ENCODE peak calls at places on chromosomes 1 and 21, in eight cellular contexts. Y is brain microvascular endothelial cell, R is cardiac muscle cell, U is GM12864, J is OCI-LY7, G is fibroblast of pulmonary artery, T is fibroblast of lung, D is tibial artery. Q is an unnamed sample.

GRCh38 chr1:14565076-14565475 is 33.4 kb upstream of the KAZN start:
- DNase-seq in R (no peak), Y (no peak), U (no peak), J (no peak), T (no peak), D (no peak), G (no peak), Q (no peak)

GRCh38 chr1:30397576-30397975 is 325.8 kb downstream of the MATN1 start:
- DNase-seq in D (no peak), Y (no peak), J (no peak), G (no peak), T (no peak), U (no peak), R (no peak), Q (no peak)

GRCh38 chr21:33377221-33377620 is 26.0 kb upstream of the IFNGR2 start:
- DNase-seq in Y (no peak), T (no peak), J (no peak), G (no peak), R (no peak), U (no peak), D (no peak), Q (no peak)

GRCh38 chr1:219020386-219020785 is 153.3 kb upstream of the LYPLAL1 start:
- DNase-seq in U (no peak), D (no peak), Y (no peak), R (no peak), J (no peak), T (no peak), G (peak; percentile 16), Q (no peak)

GRCh38 chr1:8437286-8437685 is 119.4 kb downstream of the SLC45A1 start:
- DNase-seq in R (no peak), J (no peak), U (no peak), T (no peak), D (no peak), G (no peak), Y (no peak), Q (no peak)

GRCh38 chr1:58982259-58982998 is 198.6 kb upstream of the JUN start:
- DNase-seq in G (no peak), J (no peak), D (no peak), U (no peak), R (no peak), T (no peak), Y (no peak), Q (no peak)

GRCh38 chr1:12610305-12610935 is 7.6 kb downstream of the DHRS3 start:
- DNase-seq in Y (no peak), D (no peak), U (no peak), R (peak; percentile 57), T (no peak), G (peak; percentile 52), J (no peak), Q (no peak)

GRCh38 chr1:44068442-44068861 is 37.2 kb upstream of the SLC6A9 start:
- DNase-seq in T (peak; percentile 54), G (no peak), U (peak; percentile 36), Y (no peak), D (peak; percentile 22), J (peak; percentile 58), R (no peak), Q (no peak)

GRCh38 chr1:30706528-30706927 is 16.9 kb downstream of the MATN1 start:
- DNase-seq in G (peak; percentile 40), T (peak; percentile 24), J (no peak), U (no peak), D (peak; percentile 54), R (peak; percentile 66), Y (peak; percentile 60), Q (peak; percentile 75)

GRCh38 chr1:20329793-20330542 is 39.3 kb downstream of the VWA5B1 start:
- DNase-seq in T (no peak), U (no peak), G (no peak), Y (no peak), D (no peak), J (no peak), R (no peak), Q (no peak)

GRCh38 chr1:11800756-11801433 is 4.9 kb downstream of the MTHFR start:
- DNase-seq in T (no peak), J (no peak), G (no peak), R (no peak), Y (no peak), D (no peak), U (no peak), Q (no peak)

GRCh38 chr21:28851645-28852044 is 141.0 kb downstream of the LTN1 start:
- DNase-seq in J (no peak), Y (no peak), G (no peak), R (no peak), D (no peak), U (no peak), T (no peak), Q (no peak)

GRCh38 chr1:87044424-87044823 is 130.0 kb downstream of the HS2ST1 start:
- DNase-seq in T (no peak), D (no peak), R (no peak), G (no peak), Y (no peak), J (no peak), U (no peak), Q (no peak)

GRCh38 chr1:110134050-110134595 is 16.2 kb upstream of the SLC6A17 start:
- DNase-seq in D (no peak), R (no peak), G (no peak), J (no peak), T (no peak), Y (no peak), U (no peak), Q (no peak)

GRCh38 chr1:185241127-185241526 is 75.9 kb downstream of the IVNS1ABP start:
- DNase-seq in R (no peak), T (no peak), U (no peak), J (no peak), G (no peak), D (no peak), Y (no peak), Q (no peak)

GRCh38 chr1:60922304-60922703 is 160.1 kb upstream of the NFIA start:
- DNase-seq in G (no peak), R (no peak), T (peak; percentile 4), J (no peak), U (no peak), Y (no peak), D (peak; percentile 78), Q (peak; percentile 72)

GRCh38 chr1:226981838-226982237 is 41.7 kb downstream of the COQ8A start:
- DNase-seq in D (no peak), Y (no peak), U (no peak), G (no peak), T (no peak), J (no peak), R (no peak), Q (no peak)

GRCh38 chr21:31260790-31261189 is 83.3 kb downstream of the TIAM1 start:
- DNase-seq in U (no peak), Y (no peak), J (no peak), R (peak; percentile 54), D (no peak), G (peak; percentile 69), T (peak; percentile 44), Q (no peak)

GRCh38 chr1:166701603-166702090 is 137.6 kb upstream of the POGK start:
- DNase-seq in G (no peak), T (no peak), D (no peak), J (no peak), Y (no peak), U (no peak), R (no peak), Q (no peak)

GRCh38 chr1:26677306-26678115 is 18.3 kb upstream of the ARID1A start:
- DNase-seq in J (peak; percentile 82), Y (peak; percentile 34), U (peak; percentile 64), R (peak; percentile 77), D (peak; percentile 73), T (peak; percentile 69), G (peak; percentile 77), Q (peak; percentile 81)
- H3K4me3 ChIP-seq in J (peak overlapping the region; percentile 3), Y (no peak overlapping the region), U (no peak overlapping the region), R (no peak overlapping the region), D (no peak overlapping the region), T (peak overlapping the region; percentile 14), G (no peak overlapping the region), Q (peak overlapping the region; percentile 13)

DNA sequence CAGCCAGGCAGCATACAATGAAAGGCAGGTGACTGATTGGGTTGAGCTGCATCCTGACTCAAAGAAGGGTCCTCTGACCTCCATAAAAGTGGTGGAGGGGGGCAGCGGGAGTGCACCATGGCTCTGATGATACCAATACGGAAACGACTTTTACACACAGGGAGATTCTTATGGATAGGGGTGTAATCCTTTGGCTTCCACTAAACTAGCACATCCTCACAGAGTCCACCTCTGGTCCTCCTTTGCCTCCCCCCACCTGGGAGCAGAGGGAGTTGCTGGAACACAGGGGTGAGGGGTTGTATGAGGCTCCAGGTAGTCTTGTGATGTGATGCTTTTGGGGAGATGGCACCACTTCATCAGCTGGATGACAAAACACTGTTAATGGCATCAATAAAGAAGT is 361.0 kb downstream of the BARHL2 start:
- DNase-seq in D (no peak), J (no peak), U (no peak), G (no peak), R (no peak), T (no peak), Y (no peak), Q (no peak)
- H3K4me3 ChIP-seq in D (no peak overlapping the region), J (no peak overlapping the region), U (no peak overlapping the region), G (no peak overlapping the region), R (no peak overlapping the region), T (no peak overlapping the region), Y (no peak overlapping the region), Q (no peak overlapping the region)

GRCh38 chr1:45557422-45557944 is 6.9 kb downstream of the AKR1A1 start:
- DNase-seq in G (no peak), T (no peak), J (no peak), R (no peak), D (no peak), U (no peak), Y (no peak), Q (no peak)

GRCh38 chr1:45550401-45551305 is at the start of gene AKR1A1:
- DNase-seq in T (peak; percentile 80), Y (peak; percentile 79), U (peak; percentile 73), G (peak; percentile 81), J (peak; percentile 94), D (peak; percentile 82), R (peak; percentile 90), Q (peak; percentile 86)

GRCh38 chr1:45554198-45554597 is 3.6 kb downstream of the AKR1A1 start:
- DNase-seq in G (no peak), T (no peak), J (no peak), R (no peak), Y (no peak), D (no peak), U (no peak), Q (no peak)

GRCh38 chr1:45551684-45552083 is 1.1 kb downstream of the AKR1A1 start:
- DNase-seq in J (no peak), T (no peak), U (no peak), Y (no peak), R (no peak), G (no peak), D (no peak), Q (no peak)

DNA sequence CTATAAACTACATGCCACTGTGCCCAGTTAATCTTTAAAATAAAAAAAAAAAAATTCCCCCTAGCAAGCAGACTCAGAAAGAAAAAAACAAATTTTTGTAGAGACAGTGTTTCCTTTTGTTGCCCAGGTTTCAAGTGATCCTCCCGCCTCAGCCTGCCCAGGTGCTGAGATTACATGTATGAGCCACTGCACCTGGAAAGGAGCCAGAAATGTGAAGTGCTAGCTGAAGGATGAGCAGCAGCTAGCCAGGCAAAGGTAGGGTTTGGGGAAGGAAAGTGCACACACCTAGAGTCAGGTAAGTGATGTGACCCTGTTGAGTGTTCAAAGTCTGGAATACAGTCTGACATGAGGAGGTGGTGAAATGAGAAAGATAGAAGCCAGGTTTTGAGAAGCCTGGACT is 1.7 kb downstream of the AKR1A1 start:
- DNase-seq in T (no peak), U (no peak), G (no peak), Y (no peak), R (no peak), J (peak; percentile 20), D (no peak), Q (no peak)
- H3K4me3 ChIP-seq in T (peak overlapping the region; percentile 96), U (peak overlapping the region; percentile 98), G (no peak overlapping the region), Y (peak overlapping the region; percentile 2), R (no peak overlapping the region), J (peak overlapping the region; percentile 86), D (no peak overlapping the region), Q (no peak overlapping the region)

GRCh38 chr21:46461909-46462308 is 3.2 kb downstream of the DIP2A start:
- DNase-seq in R (no peak), G (no peak), Y (no peak), J (no peak), U (no peak), D (no peak), T (no peak), Q (no peak)
- H3K4me3 ChIP-seq in R (no peak overlapping the region), G (no peak overlapping the region), Y (no peak overlapping the region), J (no peak overlapping the region), U (no peak overlapping the region), D (no peak overlapping the region), T (no peak overlapping the region), Q (no peak overlapping the region)